ENCODE peak calls at places on chromosome 15, in ten cellular contexts. R is heart right ventricle, W is dorsolateral prefrontal cortex, A is cardiac muscle cell, Q is mucosa of descending colon, D is AG04450, C is tibial artery, F is skeletal muscle cell, P is lower leg skin, O is adrenal gland. Y is an unnamed sample.

GRCh38 chr15:88284441-88285106 is 28.0 kb upstream of the NTRK3 start:
- DNase-seq in R (no peak), W (no peak), A (peak; percentile 72), Q (no peak), D (no peak), C (no peak), F (no peak), P (no peak), O (no peak), Y (no peak)

GRCh38 chr15:77371850-77372249 is 48.1 kb downstream of the PEAK1 start:
- DNase-seq in R (no peak), W (no peak), A (no peak), Q (no peak), D (no peak), C (no peak), F (no peak), P (no peak), O (no peak), Y (no peak)

GRCh38 chr15:75578206-75578947 is 738 bp downstream of the PTPN9 start:
- DNase-seq in R (no peak), W (no peak), A (peak; percentile 52), Q (peak; percentile 62), D (no peak), C (peak; percentile 66), F (no peak), P (no peak), O (peak; percentile 38), Y (no peak)

GRCh38 chr15:45276851-45277250 is 24.8 kb downstream of the SLC28A2 start:
- DNase-seq in R (no peak), W (no peak), A (peak; percentile 14), Q (no peak), D (no peak), C (no peak), F (no peak), P (no peak), O (no peak), Y (no peak)

GRCh38 chr15:92636950-92637481 is 18.6 kb downstream of the FAM174B start:
- DNase-seq in R (peak; percentile 3), W (no peak), A (no peak), Q (peak; percentile 73), D (no peak), C (no peak), F (no peak), P (no peak), O (no peak), Y (no peak)

GRCh38 chr15:59867436-59867835 is 136.7 kb upstream of the FOXB1 start:
- DNase-seq in R (no peak), W (no peak), A (no peak), Q (no peak), D (no peak), C (no peak), F (no peak), P (no peak), O (no peak), Y (no peak)

GRCh38 chr15:99511865-99512632 is 53.7 kb upstream of the MEF2A start:
- DNase-seq in R (peak; percentile 67), W (no peak), A (peak; percentile 15), Q (no peak), D (no peak), C (no peak), F (peak; percentile 47), P (peak; percentile 81), O (no peak), Y (peak; percentile 69)

GRCh38 chr15:77048135-77048866 is 22.6 kb downstream of the TSPAN3 start:
- DNase-seq in R (no peak), W (no peak), A (no peak), Q (no peak), D (no peak), C (no peak), F (no peak), P (no peak), O (no peak), Y (no peak)

GRCh38 chr15:98853161-98853560 is 154.4 kb downstream of the PGPEP1L start:
- DNase-seq in R (peak; percentile 90), W (peak; percentile 96), A (peak; percentile 81), Q (peak; percentile 90), D (peak; percentile 81), C (peak; percentile 96), F (peak; percentile 87), P (peak; percentile 93), O (peak; percentile 90), Y (peak; percentile 85)

GRCh38 chr15:35450492-35450891 is 95.5 kb downstream of the DPH6 start:
- DNase-seq in R (no peak), W (no peak), A (no peak), Q (no peak), D (no peak), C (no peak), F (peak; percentile 75), P (no peak), O (no peak), Y (no peak)

GRCh38 chr15:97168704-97169475 is 791.6 kb upstream of the ARRDC4 start:
- DNase-seq in R (no peak), W (no peak), A (no peak), Q (no peak), D (no peak), C (no peak), F (no peak), P (no peak), O (no peak), Y (no peak)

GRCh38 chr15:64905119-64905831 is 6.4 kb upstream of the ANKDD1A start:
- DNase-seq in R (peak; percentile 84), W (peak; percentile 72), A (peak; percentile 91), Q (peak; percentile 81), D (no peak), C (peak; percentile 87), F (no peak), P (peak; percentile 43), O (peak; percentile 80), Y (peak; percentile 76)

GRCh38 chr15:81338422-81339007 is 14.6 kb upstream of the STARD5 start:
- DNase-seq in R (peak; percentile 24), W (no peak), A (no peak), Q (no peak), D (peak; percentile 52), C (peak; percentile 87), F (peak; percentile 90), P (peak; percentile 66), O (peak; percentile 61), Y (peak; percentile 75)

GRCh38 chr15:44035781-44036699 is 159.0 kb downstream of the FRMD5 start:
- DNase-seq in R (no peak), W (no peak), A (no peak), Q (no peak), D (no peak), C (no peak), F (no peak), P (no peak), O (no peak), Y (no peak)

GRCh38 chr15:40047413-40048154 is 8.6 kb upstream of the SRP14 start:
- DNase-seq in R (peak; percentile 69), W (no peak), A (no peak), Q (peak; percentile 80), D (no peak), C (peak; percentile 73), F (peak; percentile 59), P (no peak), O (no peak), Y (peak; percentile 74)

GRCh38 chr15:83897037-83897436 is 243.1 kb downstream of the ADAMTSL3 start:
- DNase-seq in R (no peak), W (no peak), A (no peak), Q (no peak), D (no peak), C (no peak), F (no peak), P (no peak), O (no peak), Y (no peak)
- H3K4me3 ChIP-seq in R (no peak overlapping the region), W (no peak overlapping the region), A (no peak overlapping the region), Q (no peak overlapping the region), D (no peak overlapping the region), C (no peak overlapping the region), F (no peak overlapping the region), P (no peak overlapping the region), O (no peak overlapping the region), Y (no peak overlapping the region)

GRCh38 chr15:26970712-26971210 is at the start of gene GABRG3:
- DNase-seq in R (no peak), W (no peak), A (peak; percentile 32), Q (no peak), D (no peak), C (no peak), F (no peak), P (no peak), O (no peak), Y (no peak)
- H3K4me3 ChIP-seq in R (no peak within 1 kb of the TSS), W (peak within 1 kb of the TSS; percentile 55), A (peak within 1 kb of the TSS; percentile 34), Q (no peak within 1 kb of the TSS), D (no peak within 1 kb of the TSS), C (no peak within 1 kb of the TSS), F (peak within 1 kb of the TSS; percentile 27), P (no peak within 1 kb of the TSS), O (no peak within 1 kb of the TSS), Y (no peak within 1 kb of the TSS)

GRCh38 chr15:63509933-63510547 is 5.6 kb downstream of the USP3 start:
- DNase-seq in R (no peak), W (no peak), A (no peak), Q (no peak), D (no peak), C (no peak), F (peak; percentile 49), P (no peak), O (no peak), Y (no peak)
- H3K4me3 ChIP-seq in R (no peak overlapping the region), W (no peak overlapping the region), A (no peak overlapping the region), Q (no peak overlapping the region), D (no peak overlapping the region), C (no peak overlapping the region), F (no peak overlapping the region), P (no peak overlapping the region), O (no peak overlapping the region), Y (no peak overlapping the region)

GRCh38 chr15:90003736-90004135 is 2.6 kb downstream of the ZNF710 start:
- DNase-seq in R (no peak), W (no peak), A (no peak), Q (no peak), D (no peak), C (no peak), F (no peak), P (no peak), O (no peak), Y (no peak)

GRCh38 chr15:90006217-90007088 is 5.3 kb downstream of the ZNF710 start:
- DNase-seq in R (no peak), W (no peak), A (no peak), Q (no peak), D (no peak), C (no peak), F (no peak), P (no peak), O (no peak), Y (no peak)

GRCh38 chr15:90002428-90002844 is 1.3 kb downstream of the ZNF710 start:
- DNase-seq in R (peak; percentile 47), W (no peak), A (peak; percentile 47), Q (peak; percentile 76), D (no peak), C (peak; percentile 77), F (no peak), P (no peak), O (peak; percentile 45), Y (no peak)

GRCh38 chr15:90004252-90004651 is 3.1 kb downstream of the ZNF710 start:
- DNase-seq in R (no peak), W (no peak), A (no peak), Q (no peak), D (no peak), C (no peak), F (no peak), P (no peak), O (no peak), Y (no peak)

DNA sequence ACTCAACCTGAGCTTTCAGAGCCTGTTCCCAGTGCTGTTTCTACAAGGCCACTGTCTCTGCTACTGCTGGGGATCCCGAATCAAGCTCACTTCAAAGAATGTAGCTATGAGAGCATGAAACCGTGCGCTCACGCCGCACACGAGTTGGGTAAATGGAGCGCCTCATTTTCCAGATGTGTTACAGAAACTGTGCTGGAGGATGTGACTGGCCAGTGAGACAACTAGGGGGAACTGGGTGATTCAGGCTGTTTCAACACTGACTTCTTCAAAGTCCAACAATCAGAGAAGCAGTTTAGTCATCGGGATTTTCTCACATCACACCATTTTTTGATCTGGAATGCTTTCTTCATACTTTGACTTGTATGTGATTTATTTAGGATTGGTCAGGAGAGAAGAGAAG is 3.5 kb downstream of the ZNF710 start:
- DNase-seq in R (no peak), W (no peak), A (no peak), Q (no peak), D (peak; percentile 92), C (no peak), F (peak; percentile 92), P (peak; percentile 47), O (no peak), Y (peak; percentile 81)
- H3K4me3 ChIP-seq in R (peak overlapping the region; percentile 17), W (peak overlapping the region; percentile 87), A (no peak overlapping the region), Q (no peak overlapping the region), D (peak overlapping the region; percentile 29), C (no peak overlapping the region), F (no peak overlapping the region), P (no peak overlapping the region), O (no peak overlapping the region), Y (no peak overlapping the region)

Y was measured in right atrium auricular region.